ENCODE peak calls at places on chromosomes 11 and 22, in four cellular contexts. One of them, this sample, is unnamed. For H3K9me3, the result is how much of the 10 kb centered on the place peaks cover.

GRCh38 chr11:29482510-29482909 is 534.3 kb downstream of the KCNA4 start:
- DNase-seq in mucosa of descending colon: no peak
- DNase-seq in PC-9: no peak
- DNase-seq in CD4-positive, alpha-beta memory T cell: no peak
- DNase-seq in this sample: no peak

GRCh38 chr11:1487091-1487850 is 692 bp upstream of the MOB2 start:
- DNase-seq in PC-9: no peak
- DNase-seq in mucosa of descending colon: peak
- DNase-seq in CD4-positive, alpha-beta memory T cell: no peak
- DNase-seq in this sample: peak

GRCh38 chr11:8907116-8907515 is 3.9 kb upstream of the AKIP1 start:
- DNase-seq in mucosa of descending colon: no peak
- DNase-seq in PC-9: no peak
- DNase-seq in CD4-positive, alpha-beta memory T cell: no peak
- DNase-seq in this sample: no peak

GRCh38 chr11:76315182-76315853 is 65.6 kb downstream of the THAP12 start:
- DNase-seq in mucosa of descending colon: no peak
- DNase-seq in CD4-positive, alpha-beta memory T cell: no peak
- DNase-seq in PC-9: no peak
- DNase-seq in this sample: no peak

GRCh38 chr11:8016396-8016949 is 29.3 kb downstream of the EIF3F start:
- DNase-seq in mucosa of descending colon: no peak
- DNase-seq in CD4-positive, alpha-beta memory T cell: no peak
- DNase-seq in PC-9: no peak
- DNase-seq in this sample: no peak

GRCh38 chr22:35944458-35944857 is 84.2 kb downstream of the RBFOX2 start:
- DNase-seq in mucosa of descending colon: no peak
- DNase-seq in CD4-positive, alpha-beta memory T cell: no peak
- DNase-seq in PC-9: no peak
- DNase-seq in this sample: no peak

GRCh38 chr11:33696411-33696810 is 4.2 kb downstream of the C11orf91 start:
- DNase-seq in mucosa of descending colon: no peak
- DNase-seq in PC-9: peak
- DNase-seq in CD4-positive, alpha-beta memory T cell: no peak
- DNase-seq in this sample: no peak

GRCh38 chr11:5107285-5107684 is 30.9 kb downstream of the OR52A5 start:
- DNase-seq in PC-9: no peak
- DNase-seq in CD4-positive, alpha-beta memory T cell: no peak
- DNase-seq in mucosa of descending colon: no peak
- DNase-seq in this sample: no peak

GRCh38 chr11:32895471-32895870 is 2.9 kb downstream of the QSER1 start:
- DNase-seq in CD4-positive, alpha-beta memory T cell: no peak
- DNase-seq in mucosa of descending colon: no peak
- DNase-seq in PC-9: no peak
- DNase-seq in this sample: no peak

GRCh38 chr11:58994171-58994570 is 54.9 kb downstream of the GLYATL1 start:
- DNase-seq in PC-9: no peak
- DNase-seq in mucosa of descending colon: no peak
- DNase-seq in CD4-positive, alpha-beta memory T cell: no peak
- DNase-seq in this sample: no peak

GRCh38 chr11:58999291-58999680 is 60.0 kb downstream of the GLYATL1 start:
- DNase-seq in PC-9: no peak
- DNase-seq in CD4-positive, alpha-beta memory T cell: no peak
- DNase-seq in mucosa of descending colon: no peak
- DNase-seq in this sample: no peak

GRCh38 chr11:58998480-58999290 is 59.4 kb downstream of the GLYATL1 start:
- DNase-seq in mucosa of descending colon: no peak
- DNase-seq in CD4-positive, alpha-beta memory T cell: no peak
- DNase-seq in PC-9: no peak
- DNase-seq in this sample: no peak

DNA sequence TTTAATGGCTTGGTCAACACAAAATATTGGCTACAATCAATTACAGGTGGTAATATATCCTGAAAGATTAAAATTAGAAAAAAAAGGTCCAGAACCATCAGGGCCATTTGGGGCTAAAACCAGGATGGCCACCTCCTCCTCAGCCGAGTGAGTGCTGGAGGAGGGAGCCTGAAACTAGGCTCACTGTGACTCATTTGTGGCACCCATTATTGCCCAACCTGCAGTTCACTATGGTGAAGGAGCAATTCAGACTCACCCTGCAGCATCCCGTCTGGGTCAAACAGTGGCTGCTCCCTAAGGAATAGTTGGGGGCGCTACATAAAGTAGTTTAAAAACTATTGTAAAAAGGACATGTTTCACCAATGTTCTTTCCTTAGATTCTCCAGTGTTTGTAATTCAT is 60.7 kb downstream of the GLYATL1 start:
- DNase-seq in PC-9: no peak
- DNase-seq in mucosa of descending colon: no peak
- DNase-seq in CD4-positive, alpha-beta memory T cell: no peak
- DNase-seq in this sample: no peak
- H3K9me3 ChIP-seq in PC-9: under half
- H3K9me3 ChIP-seq in mucosa of descending colon: under half
- H3K9me3 ChIP-seq in CD4-positive, alpha-beta memory T cell: under half
- H3K9me3 ChIP-seq in this sample: under half

GRCh38 chr22:37485006-37485713 is 1.0 kb downstream of the MFNG start:
- DNase-seq in PC-9: no peak
- DNase-seq in mucosa of descending colon: peak
- DNase-seq in CD4-positive, alpha-beta memory T cell: peak
- DNase-seq in this sample: peak
- H3K4me3 ChIP-seq in PC-9: no peak
- H3K4me3 ChIP-seq in mucosa of descending colon: peak
- H3K4me3 ChIP-seq in CD4-positive, alpha-beta memory T cell: peak
- H3K4me3 ChIP-seq in this sample: peak

GRCh38 chr11:3370268-3370870 is 8.6 kb downstream of the ZNF195 start:
- DNase-seq in mucosa of descending colon: no peak
- DNase-seq in PC-9: no peak
- DNase-seq in CD4-positive, alpha-beta memory T cell: no peak
- DNase-seq in this sample: no peak

GRCh38 chr11:3380706-3381570 is 2.0 kb upstream of the ZNF195 start:
- DNase-seq in mucosa of descending colon: no peak
- DNase-seq in PC-9: no peak
- DNase-seq in CD4-positive, alpha-beta memory T cell: no peak
- DNase-seq in this sample: no peak

GRCh38 chr11:3378426-3379423 is at the start of gene ZNF195:
- DNase-seq in mucosa of descending colon: peak
- DNase-seq in PC-9: peak
- DNase-seq in CD4-positive, alpha-beta memory T cell: peak
- DNase-seq in this sample: peak

GRCh38 chr11:3375552-3375951 is 3.4 kb downstream of the ZNF195 start:
- DNase-seq in mucosa of descending colon: no peak
- DNase-seq in PC-9: no peak
- DNase-seq in CD4-positive, alpha-beta memory T cell: no peak
- DNase-seq in this sample: no peak
- H3K9me3 ChIP-seq in mucosa of descending colon: under half
- H3K9me3 ChIP-seq in PC-9: under half
- H3K9me3 ChIP-seq in CD4-positive, alpha-beta memory T cell: under half
- H3K9me3 ChIP-seq in this sample: under half

GRCh38 chr11:72591785-72592490 is 82.3 kb downstream of the PDE2A start:
- DNase-seq in mucosa of descending colon: no peak
- DNase-seq in PC-9: no peak
- DNase-seq in CD4-positive, alpha-beta memory T cell: peak
- DNase-seq in this sample: peak

GRCh38 chr11:72588656-72589410 is 85.4 kb downstream of the PDE2A start:
- DNase-seq in CD4-positive, alpha-beta memory T cell: no peak
- DNase-seq in mucosa of descending colon: peak
- DNase-seq in PC-9: no peak
- DNase-seq in this sample: no peak

GRCh38 chr11:72589802-72590761 is 84.1 kb downstream of the PDE2A start:
- DNase-seq in PC-9: no peak
- DNase-seq in mucosa of descending colon: peak
- DNase-seq in CD4-positive, alpha-beta memory T cell: peak
- DNase-seq in this sample: peak

GRCh38 chr11:72592698-72593097 is 81.5 kb downstream of the PDE2A start:
- DNase-seq in PC-9: no peak
- DNase-seq in CD4-positive, alpha-beta memory T cell: no peak
- DNase-seq in mucosa of descending colon: no peak
- DNase-seq in this sample: no peak

DNA sequence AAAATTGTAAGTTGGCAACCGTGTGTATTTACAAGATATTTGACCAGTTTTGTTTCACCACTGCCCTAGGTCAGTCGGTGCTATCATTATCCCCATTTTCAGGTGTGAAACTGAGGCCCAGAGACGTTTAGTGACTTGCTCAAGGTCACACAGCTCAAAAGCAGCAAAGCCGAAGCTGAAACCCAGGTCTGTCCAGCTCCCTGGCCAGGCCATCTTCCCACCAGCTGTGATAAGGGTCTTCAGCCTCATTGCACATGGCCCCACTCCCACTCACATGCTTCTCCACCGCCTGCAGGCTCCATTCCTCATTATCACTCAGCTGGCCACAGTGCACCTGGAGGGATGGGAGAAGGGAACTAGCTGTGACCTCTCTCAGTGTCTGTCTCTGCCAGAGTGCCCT is 83.2 kb downstream of the PDE2A start:
- DNase-seq in PC-9: no peak
- DNase-seq in CD4-positive, alpha-beta memory T cell: no peak
- DNase-seq in mucosa of descending colon: no peak
- DNase-seq in this sample: no peak
- H3K4me3 ChIP-seq in PC-9: no peak
- H3K4me3 ChIP-seq in CD4-positive, alpha-beta memory T cell: no peak
- H3K4me3 ChIP-seq in mucosa of descending colon: no peak
- H3K4me3 ChIP-seq in this sample: no peak

DNA sequence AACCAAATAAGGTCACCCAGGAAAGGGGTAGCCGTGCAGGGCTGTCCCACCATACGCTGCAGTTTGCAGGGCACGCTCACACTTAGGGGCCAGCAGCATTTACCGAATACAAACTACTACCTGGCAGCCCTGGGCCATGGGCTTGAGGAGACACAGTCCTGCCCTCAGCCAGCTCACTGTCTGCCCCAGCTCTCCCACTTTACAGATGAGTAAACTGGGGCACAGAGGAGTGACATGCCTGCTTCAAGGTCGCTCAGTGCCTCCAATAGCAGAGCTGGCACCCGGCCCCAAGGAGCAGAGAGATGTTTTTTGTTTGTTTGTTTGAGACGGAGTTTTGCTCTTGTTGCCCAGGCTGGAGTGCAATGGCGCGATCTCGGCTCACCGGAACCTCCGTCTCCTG is 2.8 kb downstream of the FADS3 start:
- DNase-seq in mucosa of descending colon: no peak
- DNase-seq in CD4-positive, alpha-beta memory T cell: no peak
- DNase-seq in PC-9: no peak
- DNase-seq in this sample: no peak
- H3K9me3 ChIP-seq in mucosa of descending colon: under half
- H3K9me3 ChIP-seq in CD4-positive, alpha-beta memory T cell: under half
- H3K9me3 ChIP-seq in PC-9: under half
- H3K9me3 ChIP-seq in this sample: under half

GRCh38 chr22:24953294-24954113 is 988 bp downstream of the KIAA1671 start:
- DNase-seq in mucosa of descending colon: peak
- DNase-seq in PC-9: no peak
- DNase-seq in CD4-positive, alpha-beta memory T cell: no peak
- DNase-seq in this sample: no peak
- H3K4me3 ChIP-seq in mucosa of descending colon: peak
- H3K4me3 ChIP-seq in PC-9: peak
- H3K4me3 ChIP-seq in CD4-positive, alpha-beta memory T cell: peak
- H3K4me3 ChIP-seq in this sample: peak

GRCh38 chr22:47278655-47279054 is 516.2 kb downstream of the TBC1D22A start:
- DNase-seq in PC-9: no peak
- DNase-seq in mucosa of descending colon: no peak
- DNase-seq in CD4-positive, alpha-beta memory T cell: no peak
- DNase-seq in this sample: no peak
- H3K9me3 ChIP-seq in PC-9: under half
- H3K9me3 ChIP-seq in mucosa of descending colon: under half
- H3K9me3 ChIP-seq in CD4-positive, alpha-beta memory T cell: under half
- H3K9me3 ChIP-seq in this sample: under half